ENCODE peak calls at places on chromosomes 13 and 19, in four cellular contexts. M is activated naive CD4-positive, alpha-beta T cell treated with Interleukin-2 at 50 U/mL for 16 hours; C is RPMI7951; A is HS-27A. V is an unnamed sample.

GRCh38 chr19:10274589-10274988 is 3.7 kb downstream of the ICAM1 start:
- DNase-seq in A (no peak), C (no peak), M (no peak), V (no peak)

GRCh38 chr19:30978639-30979038 is 370.6 kb downstream of the TSHZ3 start:
- DNase-seq in M (no peak), C (no peak), A (no peak), V (no peak)

GRCh38 chr13:99617474-99618255 is 116.4 kb downstream of the TM9SF2 start:
- DNase-seq in A (no peak), C (peak; percentile 32), M (no peak), V (peak; percentile 67)

GRCh38 chr19:48967346-48968178 is 2.5 kb downstream of the FTL start:
- DNase-seq in C (peak; percentile 56), A (no peak), M (no peak), V (no peak)

GRCh38 chr13:44573071-44573470 is 3.1 kb downstream of the TSC22D1 start:
- DNase-seq in A (no peak), C (no peak), M (no peak), V (no peak)

GRCh38 chr19:48023011-48023410 is 20.9 kb downstream of the CABP5 start:
- DNase-seq in A (no peak), C (no peak), M (no peak), V (no peak)

GRCh38 chr19:35090160-35090794 is 25.3 kb upstream of the FXYD3 start:
- DNase-seq in A (peak; percentile 86), C (peak; percentile 54), M (peak; percentile 22), V (peak; percentile 24)

GRCh38 chr19:39156230-39156890 is 30.8 kb downstream of the PAK4 start:
- DNase-seq in C (no peak), A (no peak), M (no peak), V (no peak)

GRCh38 chr13:25874907-25875306 is 176.9 kb downstream of the SHISA2 start:
- DNase-seq in C (no peak), M (peak; percentile 51), A (no peak), V (no peak)

V was measured in foreskin melanocyte.